ENCODE peak calls at places on chromosomes 4 and X, in four cellular contexts. U is neural progenitor cell, W is heart left ventricle, I is NT2/D1. N is an unnamed sample.

GRCh38 chr4:122842984-122843531 is 16.4 kb downstream of the FGF2 start:
- DNase-seq in U (peak), I (no peak), W (no peak), N (no peak)

GRCh38 chr4:16037901-16038300 is 45.9 kb downstream of the PROM1 start:
- DNase-seq in U (no peak), I (no peak), W (no peak), N (no peak)

GRCh38 chr4:76745264-76745663 is 152.7 kb downstream of the SOWAHB start:
- DNase-seq in W (no peak), U (no peak), I (no peak), N (peak)

GRCh38 chr4:89152972-89153371 is 41.6 kb downstream of the TIGD2 start:
- DNase-seq in I (no peak), U (peak), W (no peak), N (no peak)

GRCh38 chr4:32789026-32789608 is 2068.9 kb downstream of the PCDH7 start:
- DNase-seq in W (no peak), U (no peak), I (peak), N (peak)

GRCh38 chrX:110037181-110037580 is 34.3 kb downstream of the TMEM164 start:
- DNase-seq in I (no peak), U (no peak), W (no peak), N (no peak)

GRCh38 chrX:148661035-148661434 is 160.6 kb downstream of the AFF2 start:
- DNase-seq in U (no peak), W (no peak), I (no peak), N (no peak)

GRCh38 chrX:120753413-120754251 is 122.0 kb downstream of the CT47B1 start:
- DNase-seq in I (no peak), W (no peak), U (no peak), N (no peak)

GRCh38 chr4:152045397-152045780 is 284.6 kb upstream of the GATB start:
- DNase-seq in I (no peak), U (no peak), W (no peak), N (no peak)

GRCh38 chr4:101027721-101028120 is 319.6 kb downstream of the PPP3CA start:
- DNase-seq in U (no peak), I (no peak), W (no peak), N (no peak)

GRCh38 chr4:47510506-47511143 is 25.6 kb downstream of the ATP10D start:
- DNase-seq in U (no peak), W (no peak), I (no peak), N (no peak)

GRCh38 chr4:186485621-186486062 is 69.7 kb downstream of the MTNR1A start:
- DNase-seq in U (peak), I (no peak), W (peak), N (no peak)

GRCh38 chrX:11446331-11446730 is 153.1 kb downstream of the AMELX start:
- DNase-seq in U (no peak), W (no peak), I (no peak), N (no peak)

GRCh38 chrX:97267376-97267775 is 383.7 kb downstream of the RPA4 start:
- DNase-seq in U (no peak), I (no peak), W (no peak), N (no peak)

GRCh38 chr4:3628868-3629175 is 96.6 kb upstream of the LRPAP1 start:
- DNase-seq in U (no peak), I (no peak), W (no peak), N (no peak)

GRCh38 chrX:57929373-57929772 is 19.1 kb upstream of the ZXDA start:
- DNase-seq in W (no peak), I (peak), U (peak), N (no peak)

GRCh38 chrX:110734894-110735541 is 60.6 kb downstream of the CHRDL1 start:
- DNase-seq in U (peak), W (no peak), I (peak), N (peak)

GRCh38 chr4:89558147-89558546 is 250.5 kb upstream of the GPRIN3 start:
- DNase-seq in U (peak), I (no peak), W (no peak), N (no peak)

GRCh38 chr4:186725422-186726149 is 1.9 kb upstream of the FAT1 start:
- DNase-seq in I (no peak), W (peak), U (peak), N (no peak)

GRCh38 chr4:155319506-155319905 is 57.3 kb downstream of the MAP9 start:
- DNase-seq in U (no peak), W (no peak), I (peak), N (no peak)

DNA sequence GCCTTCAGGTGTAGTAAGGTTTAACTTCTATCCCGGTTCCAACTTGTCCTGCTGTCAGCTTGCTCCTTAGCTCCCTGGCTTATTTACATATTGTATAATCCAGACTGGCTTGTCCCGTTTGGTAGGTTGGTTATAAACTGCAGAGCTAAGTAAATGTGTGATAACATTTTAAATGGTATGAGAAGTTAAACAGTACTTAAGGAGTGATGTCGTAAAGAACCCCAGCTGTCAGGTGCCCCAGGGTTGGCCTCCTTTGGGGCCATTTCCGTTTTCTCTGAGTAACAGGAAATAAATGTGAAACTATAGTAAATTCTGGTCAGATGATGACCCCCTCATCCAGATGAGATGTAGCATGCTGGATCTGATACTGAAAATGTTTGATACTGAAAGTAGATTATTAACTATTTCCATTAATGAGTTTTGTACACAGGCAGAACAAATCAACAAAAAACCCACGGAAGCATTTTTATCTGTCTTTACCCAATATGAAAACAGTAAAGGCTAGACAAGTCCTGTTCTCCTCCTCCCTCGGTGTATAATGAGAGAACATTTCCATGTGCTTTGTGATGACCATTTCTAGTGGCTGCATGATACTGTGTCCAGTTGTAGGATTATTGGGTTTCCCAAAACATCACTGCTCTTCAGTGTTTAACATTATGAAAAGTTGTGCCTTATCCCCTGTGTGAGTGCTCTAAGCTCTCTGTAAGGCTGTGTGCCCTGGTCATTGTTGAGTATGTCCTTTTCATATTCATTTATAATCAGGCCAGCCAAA is 22.4 kb downstream of the GAB1 start:
- DNase-seq in W (no peak), U (no peak), I (no peak), N (no peak)
- H3K4me3 ChIP-seq in W (no peak), U (no peak), I (no peak), N (no peak)

GRCh38 chrX:152897216-152898144 is at the start of gene ZNF185:
- DNase-seq in I (peak), W (no peak), U (peak), N (no peak)
- H3K4me3 ChIP-seq in I (peak), W (peak), U (peak), N (peak)

GRCh38 chr4:137853424-137853823 is 321.1 kb upstream of the PCDH18 start:
- DNase-seq in W (no peak), U (no peak), I (no peak), N (no peak)
- H3K4me3 ChIP-seq in W (no peak), U (no peak), I (no peak), N (no peak)

DNA sequence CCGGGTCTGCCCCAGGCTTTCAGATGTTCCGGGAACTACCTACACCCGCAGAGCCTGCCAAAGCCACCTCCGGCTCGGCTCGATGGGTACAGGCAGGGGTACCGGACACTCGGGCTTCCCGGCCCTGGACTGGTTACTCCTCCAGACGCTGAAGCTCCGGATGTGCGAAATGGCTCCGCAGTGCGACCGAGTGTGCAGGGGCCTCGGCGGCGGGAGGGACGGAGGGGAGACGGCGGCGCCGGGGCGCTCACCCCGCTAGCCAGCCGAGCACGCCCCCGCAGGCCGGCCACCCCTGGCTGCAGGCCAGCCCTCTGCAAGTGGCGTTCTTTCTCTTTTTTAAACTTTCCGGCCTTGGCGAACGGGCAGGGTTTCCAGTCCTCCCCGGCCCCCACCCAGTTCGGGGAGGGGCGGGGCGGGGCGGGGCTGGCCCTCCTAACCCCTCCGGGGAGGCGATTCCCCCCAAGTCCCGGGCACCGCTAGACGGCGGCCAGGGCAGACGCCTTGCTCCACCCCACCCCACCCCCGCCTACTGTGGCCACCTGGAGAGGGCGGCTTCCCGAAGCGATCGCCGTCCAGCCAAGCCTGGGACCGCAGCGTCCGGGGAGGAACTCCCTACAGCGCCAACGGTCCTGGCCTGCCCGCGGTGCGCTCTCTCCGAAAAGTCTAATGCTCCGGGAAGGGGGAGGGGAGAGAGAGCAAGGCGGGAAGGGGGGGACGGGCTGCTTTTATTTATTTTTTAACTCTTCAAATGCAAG is 7.5 kb downstream of the BCOR start:
- DNase-seq in I (no peak), U (peak), W (peak), N (no peak)
- H3K4me3 ChIP-seq in I (peak), U (peak), W (peak), N (peak)

DNA sequence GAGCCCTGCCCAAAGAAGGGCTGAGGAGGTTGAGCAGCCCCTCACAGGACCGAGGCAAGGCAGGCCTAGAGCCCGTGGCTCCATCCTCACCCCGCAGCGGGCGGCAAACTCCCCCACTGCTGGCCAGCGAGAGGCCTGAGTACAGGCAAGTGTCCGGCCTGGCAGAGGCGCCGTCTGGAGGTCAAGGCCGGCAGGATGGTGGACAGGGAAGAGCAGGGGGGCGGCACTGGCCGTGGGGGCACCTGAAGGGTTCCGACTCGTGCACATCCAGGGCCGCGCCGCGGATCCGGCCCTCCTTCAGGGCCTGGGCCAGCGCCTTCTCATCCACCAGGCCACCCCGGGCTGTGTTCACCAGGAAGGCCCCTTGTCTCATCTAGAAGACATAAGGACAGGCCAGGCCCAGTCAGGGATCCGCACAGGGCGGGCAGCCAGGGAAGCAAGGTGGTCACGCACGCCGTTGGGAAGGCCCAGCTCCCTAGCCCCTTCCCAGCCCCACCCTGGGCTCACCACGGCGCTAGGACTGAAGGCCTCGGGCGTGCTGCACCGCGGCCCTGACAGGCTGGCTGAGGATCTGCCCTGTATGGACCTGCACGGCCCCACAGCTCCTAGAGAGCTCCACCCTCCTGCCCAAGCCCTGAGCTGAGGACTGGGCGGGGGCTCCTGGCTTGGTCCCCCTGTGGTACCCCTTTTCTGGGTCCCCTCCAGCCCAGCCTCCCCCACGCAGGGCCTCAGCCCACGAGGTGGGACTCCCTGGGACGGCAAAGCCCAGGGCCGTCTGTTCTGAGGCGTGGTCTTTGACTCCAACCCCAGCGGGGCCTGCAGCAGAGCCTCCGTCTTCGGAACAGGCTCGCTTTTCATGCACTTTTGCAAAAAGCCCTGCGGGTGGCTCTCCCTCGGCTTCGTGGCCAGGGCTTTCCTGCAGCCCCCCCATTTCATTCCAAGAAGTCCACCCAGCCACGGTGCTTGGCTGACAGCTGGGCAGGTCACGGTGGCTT is 34.5 kb downstream of the CTBP1 start:
- DNase-seq in W (peak), U (no peak), I (no peak), N (no peak)
- H3K4me3 ChIP-seq in W (no peak), U (no peak), I (no peak), N (no peak)

DNA sequence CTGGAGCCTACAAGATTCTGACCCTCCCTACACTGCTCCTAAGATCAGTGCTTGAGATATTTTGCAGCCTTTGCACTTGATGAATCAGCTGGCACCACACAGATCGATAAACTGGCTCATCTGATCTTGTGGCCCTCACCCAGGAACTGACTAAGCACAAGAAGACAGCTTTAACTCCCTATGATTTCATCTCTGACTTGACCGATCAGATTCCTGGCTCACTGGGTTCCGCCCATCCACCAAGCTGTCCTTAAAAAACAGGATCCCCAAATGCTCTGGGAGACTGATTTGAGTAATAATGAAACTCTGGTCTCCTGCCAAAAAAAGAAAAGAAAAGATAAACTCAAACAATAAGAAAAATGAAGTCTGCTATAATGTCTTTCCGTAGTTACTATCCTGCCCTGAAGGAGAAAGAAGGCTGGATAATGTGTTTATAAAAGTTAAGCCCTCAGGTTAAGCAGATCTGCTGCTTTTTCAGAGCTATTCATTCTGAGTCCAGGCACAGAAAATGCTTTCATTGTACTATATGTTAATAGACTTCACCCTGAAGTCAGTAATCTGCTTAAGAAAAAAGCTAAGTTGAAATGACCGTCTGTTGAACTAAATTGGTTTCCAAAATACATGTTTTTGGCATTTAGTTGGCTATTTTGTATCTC is 795.2 kb downstream of the TRIML1 start:
- DNase-seq in I (no peak), W (no peak), U (no peak), N (peak)
- H3K4me3 ChIP-seq in I (no peak), W (no peak), U (no peak), N (no peak)

DNA sequence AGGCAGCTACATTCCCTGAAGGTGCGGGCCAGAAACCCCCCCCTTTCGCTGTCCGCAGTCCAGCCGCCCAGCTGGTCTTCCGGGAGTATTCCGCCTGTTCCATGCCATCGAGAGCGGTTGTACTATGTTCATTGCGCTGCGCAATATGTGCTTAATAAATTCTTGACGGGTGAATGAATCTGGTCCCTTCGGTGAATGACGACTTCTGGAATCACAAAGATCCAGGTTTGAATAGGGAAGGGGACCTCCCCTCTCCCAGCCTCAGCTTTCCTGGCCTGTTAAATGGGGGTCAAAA is 777 bp upstream of the TFE3 start:
- DNase-seq in I (no peak), U (no peak), W (no peak), N (no peak)
- H3K4me3 ChIP-seq in I (peak), U (peak), W (peak), N (no peak)

GRCh38 chrX:48696301-48697181 is at the start of gene SUV39H1:
- DNase-seq in I (peak), U (peak), W (peak), N (peak)

GRCh38 chrX:48695925-48696300 is 621 bp upstream of the SUV39H1 start:
- DNase-seq in I (no peak), U (peak), W (no peak), N (no peak)

GRCh38 chrX:48697182-48697727 is 721 bp downstream of the SUV39H1 start:
- DNase-seq in U (no peak), W (no peak), I (no peak), N (no peak)

GRCh38 chrX:48694776-48695523 is 1.6 kb upstream of the SUV39H1 start:
- DNase-seq in U (peak), W (no peak), I (no peak), N (no peak)

GRCh38 chrX:48695524-48695875 is 1.0 kb upstream of the SUV39H1 start:
- DNase-seq in W (no peak), U (no peak), I (no peak), N (no peak)
- H3K4me3 ChIP-seq in W (peak), U (peak), I (peak), N (no peak)

GRCh38 chr4:140497428-140497775 is 691 bp downstream of the MGAT4D start:
- DNase-seq in W (no peak), I (no peak), U (no peak), N (no peak)

GRCh38 chr4:140497776-140498636 is at the start of gene MGAT4D:
- DNase-seq in U (peak), W (no peak), I (no peak), N (no peak)
- H3K4me3 ChIP-seq in U (peak), W (peak), I (no peak), N (peak)

GRCh38 chrX:153495903-153496629 is 1.3 kb downstream of the BGN start:
- DNase-seq in I (no peak), W (no peak), U (no peak), N (no peak)
- H3K4me3 ChIP-seq in I (no peak), W (peak), U (no peak), N (peak)